ENCODE peak calls at places on chromosomes 3 and 15, in four cellular contexts. B is HepG2, C is K562, I is GM12878. X is an unnamed sample.

GRCh38 chr3:168213920-168214319 is 118.2 kb upstream of the GOLIM4 start:
- DNase-seq in B (no peak), C (no peak), I (peak; percentile 17), X (no peak)

GRCh38 chr15:31440754-31441298 is 114.2 kb downstream of the KLF13 start:
- DNase-seq in B (no peak), C (no peak), I (no peak), X (no peak)

GRCh38 chr3:50587373-50587772 is 18.1 kb downstream of the HEMK1 start:
- DNase-seq in B (no peak), C (no peak), I (no peak), X (no peak)

GRCh38 chr15:89195836-89196235 is 25.5 kb downstream of the RLBP1 start:
- DNase-seq in B (no peak), C (no peak), I (no peak), X (no peak)

GRCh38 chr3:174270841-174271240 is 588.3 kb upstream of the NAALADL2 start:
- DNase-seq in B (no peak), C (no peak), I (no peak), X (no peak)

GRCh38 chr3:94616833-94617232 is 554.0 kb downstream of the NSUN3 start:
- DNase-seq in B (peak; percentile 50), C (no peak), I (no peak), X (no peak)

GRCh38 chr15:63851431-63851830 is 17.7 kb upstream of the HERC1 start:
- DNase-seq in B (no peak), C (no peak), I (no peak), X (no peak)

GRCh38 chr3:69878254-69878653 is 121.3 kb upstream of the SAMMSON start:
- DNase-seq in B (no peak), C (no peak), I (no peak), X (no peak)

GRCh38 chr3:172092658-172093057 is 53.3 kb downstream of the FNDC3B start:
- DNase-seq in B (no peak), C (no peak), I (no peak), X (no peak)

DNA sequence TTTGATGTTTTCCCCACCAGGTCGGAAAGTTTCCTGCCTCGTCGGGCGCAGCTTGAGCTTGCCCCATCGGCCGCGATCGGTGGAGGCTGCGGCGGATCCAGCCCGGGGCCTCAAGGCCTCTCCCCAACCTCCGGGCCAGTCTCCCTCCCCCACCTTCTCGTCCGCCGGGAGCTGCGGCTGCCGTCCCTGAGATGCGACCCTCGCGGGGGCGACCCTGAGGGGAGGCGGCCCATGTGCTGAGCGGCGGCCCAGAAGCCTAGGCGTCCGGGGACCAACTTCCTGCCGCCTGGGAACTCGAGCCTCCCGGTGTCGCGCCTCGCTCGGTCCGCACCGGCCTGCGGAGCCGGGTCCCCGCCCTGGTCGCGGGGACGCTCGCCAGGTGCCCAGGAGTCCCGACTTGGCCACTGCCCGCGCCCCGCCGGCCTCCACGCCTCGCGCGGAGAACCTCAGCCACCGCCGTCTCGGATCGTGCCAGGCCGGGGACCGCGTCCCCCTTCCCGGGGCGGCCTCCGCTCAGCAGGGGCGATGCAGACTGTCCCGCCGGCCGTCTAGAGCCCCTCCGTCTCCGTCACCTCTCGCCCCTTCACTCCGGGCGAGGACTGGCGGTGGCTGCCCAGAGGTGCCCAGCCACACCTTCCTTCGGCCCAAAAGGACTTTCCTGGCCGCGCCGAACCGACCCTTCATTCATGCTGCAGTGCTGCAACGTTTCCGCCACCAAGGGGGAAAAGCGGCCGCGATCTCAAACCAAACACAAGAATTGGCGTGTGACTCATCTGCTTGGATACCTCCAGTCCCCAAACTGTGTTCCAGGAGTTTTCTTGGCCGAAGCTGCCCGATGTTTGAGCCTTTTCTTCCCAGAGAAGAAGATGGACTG is 656 bp downstream of the SLMAP start:
- DNase-seq in B (peak; percentile 40), C (peak; percentile 58), I (no peak), X (peak; percentile 24)
- TF ChIP-seq FOXK2 in B (no peak), C (no peak), I (no peak), X (no peak)

DNA sequence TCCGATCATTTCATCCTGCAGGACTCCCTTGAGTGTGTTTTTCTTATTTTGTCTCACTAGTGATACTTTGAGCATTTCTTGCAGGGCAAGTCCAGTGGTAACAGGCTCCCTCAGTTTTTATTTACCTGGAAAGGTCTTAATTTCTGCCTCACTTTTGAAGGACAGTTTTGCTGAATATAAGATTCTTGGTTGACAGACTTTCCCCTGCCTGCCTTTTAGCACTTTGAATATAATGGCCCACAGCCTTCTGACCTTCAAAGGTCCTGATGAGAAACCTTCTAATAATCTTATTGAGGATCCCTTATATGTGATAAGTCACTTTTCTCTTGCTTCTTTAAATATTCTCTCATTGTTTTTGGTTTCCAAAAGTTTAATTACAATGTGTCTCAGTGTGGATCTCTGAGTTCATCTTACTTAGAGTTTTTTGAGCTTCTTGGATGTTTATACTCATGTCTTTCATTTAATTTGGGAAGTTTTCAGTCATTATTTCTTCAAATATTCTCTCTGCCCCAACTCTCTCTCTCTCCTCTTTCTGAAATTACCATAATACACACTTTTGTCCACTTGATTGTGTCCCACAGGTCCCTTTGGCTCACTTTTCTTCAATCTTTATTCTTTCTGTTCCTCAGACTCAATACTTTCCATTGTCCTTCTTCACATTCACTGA is 36.3 kb upstream of the ARIH1 start:
- DNase-seq in B (no peak), C (no peak), I (no peak), X (no peak)
- TF ChIP-seq FOXK2 in B (no peak), C (no peak), I (no peak), X (no peak)

DNA sequence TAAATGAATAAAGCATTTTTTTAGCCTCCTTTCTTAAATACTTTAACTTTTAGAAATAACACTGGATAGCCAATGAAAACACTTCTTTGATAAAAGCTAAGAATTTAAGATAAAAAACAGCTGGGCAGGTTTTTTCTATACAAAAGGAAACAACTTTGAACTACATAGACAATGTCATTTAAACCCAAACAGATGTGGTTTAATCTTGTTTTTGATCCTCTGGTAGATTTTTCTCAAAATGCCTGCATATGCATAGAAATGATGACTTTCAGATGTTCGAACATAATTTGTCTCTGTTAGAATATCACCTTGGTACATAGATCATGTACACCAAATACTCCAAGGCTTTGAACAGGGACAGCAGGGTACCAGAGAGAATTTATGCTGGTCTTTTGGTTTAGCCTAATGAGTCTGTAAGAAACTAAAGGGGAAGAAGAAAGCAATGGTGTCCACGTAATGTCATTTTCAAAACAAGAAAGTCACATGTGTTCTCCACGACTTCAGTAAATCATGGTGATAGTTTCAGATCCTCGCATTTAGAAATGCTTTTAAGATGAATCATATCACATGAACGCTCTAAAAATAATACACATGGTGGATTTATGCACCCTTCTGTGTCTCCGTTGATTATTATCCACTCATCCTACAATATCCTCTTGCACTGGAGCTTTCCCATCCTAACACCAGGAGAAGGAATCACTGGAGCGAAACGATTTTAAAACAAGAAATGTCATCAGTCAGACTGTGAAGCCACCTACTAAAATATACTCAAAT is 160.1 kb upstream of the PDZRN3 start:
- DNase-seq in B (no peak), C (no peak), I (no peak), X (no peak)
- TF ChIP-seq FOXK2 in B (no peak), C (no peak), I (no peak), X (no peak)

GRCh38 chr3:67290424-67290823 is 292.3 kb downstream of the KBTBD8 start:
- DNase-seq in B (no peak), C (no peak), I (no peak), X (no peak)

GRCh38 chr3:67294341-67294740 is 296.2 kb downstream of the KBTBD8 start:
- DNase-seq in B (peak; percentile 65), C (no peak), I (no peak), X (no peak)

GRCh38 chr3:67291287-67292252 is 293.5 kb downstream of the KBTBD8 start:
- DNase-seq in B (peak; percentile 59), C (no peak), I (no peak), X (no peak)

GRCh38 chr3:67289626-67290025 is 291.5 kb downstream of the KBTBD8 start:
- DNase-seq in B (no peak), C (no peak), I (no peak), X (no peak)

DNA sequence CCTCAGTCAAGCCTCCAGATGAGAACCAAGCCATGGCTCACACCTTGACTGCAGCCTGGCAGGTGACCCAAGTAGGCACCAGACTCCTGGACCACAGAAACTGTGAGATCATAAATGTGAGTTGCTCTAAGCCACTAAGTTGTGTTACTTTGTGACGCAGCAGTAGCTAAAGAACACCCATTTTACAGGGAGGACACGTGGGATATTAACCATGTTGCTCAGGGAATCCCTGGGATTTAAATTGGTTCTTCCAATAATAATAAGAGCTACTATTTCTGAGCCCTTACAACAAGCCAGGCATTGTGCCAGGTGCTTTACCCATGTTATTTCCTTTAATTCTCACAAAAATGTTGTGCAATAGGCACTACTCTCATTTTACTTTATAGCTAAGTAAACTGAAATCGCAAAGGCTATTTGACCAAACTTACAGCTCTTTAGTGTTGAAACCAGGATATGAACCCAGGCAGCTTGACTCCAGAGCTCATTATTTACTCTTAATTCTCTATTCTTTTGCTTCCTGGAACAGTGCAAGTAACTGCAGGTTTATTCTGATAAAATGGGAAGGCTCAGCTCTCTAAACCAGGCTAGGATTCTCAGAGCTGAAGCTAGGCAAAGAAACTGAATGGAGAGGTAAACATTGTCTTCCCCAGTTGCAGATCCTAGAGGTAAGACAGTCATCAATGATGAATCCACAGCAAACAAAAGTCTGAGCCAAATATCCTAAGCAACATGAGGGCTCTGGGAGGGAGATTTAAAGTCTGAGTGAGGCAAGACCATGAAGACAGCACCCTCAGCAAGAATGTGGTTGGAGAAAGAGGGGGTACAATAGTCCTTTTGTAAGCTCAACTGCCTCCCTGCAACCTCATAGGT is 294.5 kb downstream of the KBTBD8 start:
- DNase-seq in B (peak; percentile 88), C (no peak), I (no peak), X (no peak)
- TF ChIP-seq FOXK2 in B (no peak), C (no peak), I (no peak), X (no peak)

DNA sequence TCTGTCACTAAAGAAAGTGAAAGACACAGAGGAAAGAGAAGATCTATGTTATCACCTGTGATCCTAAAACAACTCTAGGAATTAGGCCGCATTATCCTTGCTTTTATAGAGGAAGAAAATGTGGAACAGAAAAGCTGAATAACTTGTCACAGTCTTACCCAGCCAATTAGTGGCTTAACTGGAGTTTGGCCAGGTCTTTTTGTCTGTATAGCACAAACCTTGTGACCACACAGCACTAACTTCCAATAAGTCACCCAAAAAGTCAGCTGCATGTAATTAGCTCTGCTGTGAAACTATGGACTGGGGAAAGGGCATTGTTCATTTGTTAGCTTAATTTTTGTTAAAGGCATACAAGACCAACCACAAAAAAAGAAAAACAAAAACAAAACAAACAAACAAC is 494.6 kb downstream of the FHIT start:
- DNase-seq in B (no peak), C (no peak), I (no peak), X (no peak)
- TF ChIP-seq FOXK2 in B (no peak), C (no peak), I (no peak), X (no peak)

DNA sequence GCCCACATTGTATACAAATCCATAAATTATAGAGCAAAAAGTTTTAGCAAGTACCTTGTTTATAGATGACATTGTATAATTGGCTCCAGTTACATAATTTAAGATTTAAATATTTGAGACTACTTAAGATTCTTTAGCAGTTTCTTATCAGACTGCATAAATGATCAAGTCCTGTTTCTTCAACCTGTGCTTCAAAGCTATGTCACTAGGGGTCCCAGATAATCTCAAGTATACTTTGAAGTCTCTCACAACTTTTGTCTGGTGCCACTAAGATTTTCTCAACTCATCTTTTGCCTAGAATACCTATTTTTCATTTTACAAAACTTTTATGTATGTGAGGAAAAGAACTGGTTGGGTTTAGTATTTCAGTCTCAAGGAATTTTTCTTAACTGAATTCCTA is 205.5 kb downstream of the STAG1 start:
- DNase-seq in B (no peak), C (peak; percentile 12), I (no peak), X (peak; percentile 6)
- TF ChIP-seq FOXK2 in B (no peak), C (no peak), I (no peak), X (no peak)

DNA sequence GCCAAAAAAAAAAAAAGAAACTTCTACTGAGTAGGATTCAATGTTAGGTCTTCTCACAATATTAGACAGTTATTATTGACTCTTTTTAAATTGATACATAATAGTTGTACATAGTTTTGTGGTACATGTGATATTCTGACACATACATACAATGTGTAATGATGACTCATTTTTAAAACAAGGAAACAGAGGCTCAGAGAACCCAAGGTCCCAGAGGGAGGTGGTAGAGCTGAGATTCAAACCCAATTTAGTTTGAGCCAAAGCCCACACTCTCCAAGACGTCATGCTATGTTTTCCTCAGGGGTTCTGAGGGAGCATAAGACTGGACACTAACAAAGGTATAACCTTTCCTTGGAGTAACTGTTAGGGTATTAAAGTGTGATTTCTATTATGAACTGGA is 40.6 kb downstream of the MYO5C start:
- DNase-seq in B (no peak), C (no peak), I (no peak), X (no peak)
- TF ChIP-seq FOXK2 in B (no peak), C (no peak), I (no peak), X (no peak)

X was measured in HEK293T.